ENCODE peak calls at places on chromosomes 5 and 9, in nine cellular contexts. Z, R, A, C, M, N, P, X and G are unnamed samples.

GRCh38 chr5:90421136-90421535 is 11.6 kb upstream of the CETN3 start:
- DNase-seq in Z (no peak), P (no peak), M (no peak), R (no peak), N (peak; percentile 26), A (no peak), C (no peak), X (no peak), G (no peak)

GRCh38 chr5:15904894-15905805 is 274.4 kb downstream of the MARCHF11 start:
- DNase-seq in M (no peak), C (no peak), X (no peak), R (no peak), Z (no peak), A (no peak), N (no peak), P (no peak), G (no peak)

GRCh38 chr5:78985407-78986223 is 505 bp upstream of the ARSB start:
- DNase-seq in M (no peak), A (peak; percentile 65), P (peak; percentile 15), R (peak; percentile 63), C (no peak), Z (no peak), N (peak; percentile 70), X (peak; percentile 28), G (peak; percentile 8)

GRCh38 chr9:78406933-78407332 is 110.0 kb downstream of the PSAT1 start:
- DNase-seq in X (no peak), P (no peak), A (no peak), Z (no peak), N (no peak), C (no peak), R (no peak), M (no peak), G (no peak)

GRCh38 chr5:31383734-31384133 is 148.2 kb downstream of the DROSHA start:
- DNase-seq in X (no peak), P (no peak), M (no peak), N (peak; percentile 38), R (no peak), C (no peak), A (no peak), Z (no peak), G (no peak)

GRCh38 chr9:114905160-114905940 is 25.0 kb downstream of the TNFSF8 start:
- DNase-seq in A (no peak), Z (no peak), M (no peak), X (no peak), N (no peak), R (no peak), C (no peak), P (peak; percentile 79), G (no peak)

GRCh38 chr9:112224401-112225289 is 49.5 kb upstream of the SUSD1 start:
- DNase-seq in R (no peak), C (no peak), N (peak; percentile 89), A (no peak), M (no peak), X (no peak), P (no peak), Z (no peak), G (no peak)

GRCh38 chr5:79842006-79842881 is 148.8 kb downstream of the MTX3 start:
- DNase-seq in M (no peak), R (no peak), P (no peak), N (no peak), A (no peak), C (no peak), X (no peak), Z (no peak), G (no peak)

GRCh38 chr9:76654575-76654974 is 109.7 kb upstream of the PCA3 start:
- DNase-seq in X (no peak), N (peak; percentile 97), R (no peak), M (no peak), C (no peak), Z (no peak), A (no peak), P (no peak), G (no peak)

GRCh38 chr5:8012131-8012977 is 143.4 kb downstream of the MTRR start:
- DNase-seq in Z (no peak), M (no peak), C (no peak), R (no peak), A (no peak), P (no peak), X (no peak), N (no peak), G (no peak)

GRCh38 chr5:95609711-95610110 is 10.2 kb upstream of the GPR150 start:
- DNase-seq in X (no peak), M (no peak), Z (no peak), N (no peak), A (no peak), C (no peak), R (no peak), P (no peak), G (no peak)

GRCh38 chr9:133967024-133967741 is 24.9 kb downstream of the VAV2 start:
- DNase-seq in X (no peak), Z (no peak), P (no peak), A (no peak), R (no peak), M (no peak), N (peak; percentile 83), C (no peak), G (no peak)

GRCh38 chr9:135840539-135840938 is 66.8 kb downstream of the CAMSAP1 start:
- DNase-seq in M (no peak), A (no peak), C (no peak), N (no peak), R (no peak), P (no peak), X (no peak), Z (no peak), G (no peak)

GRCh38 chr5:172454355-172455086 is at the start of gene SH3PXD2B:
- DNase-seq in C (no peak), P (peak; percentile 39), N (peak; percentile 70), M (peak; percentile 73), A (peak; percentile 46), X (peak; percentile 73), Z (peak; percentile 49), R (no peak), G (no peak)

GRCh38 chr5:33441241-33441844 is 578 bp downstream of the TARS1 start:
- DNase-seq in A (peak; percentile 43), Z (no peak), R (no peak), M (no peak), P (peak; percentile 72), C (peak; percentile 23), X (no peak), N (peak; percentile 48), G (no peak)

GRCh38 chr5:16616536-16617271 is at the start of gene RETREG1:
- DNase-seq in A (peak; percentile 83), R (peak; percentile 63), C (peak; percentile 15), Z (peak; percentile 67), M (peak; percentile 59), P (peak; percentile 72), X (peak; percentile 83), N (peak; percentile 29), G (peak; percentile 76)

GRCh38 chr5:76641514-76642120 is 18.4 kb upstream of the F2RL2 start:
- DNase-seq in C (peak; percentile 71), M (peak; percentile 39), P (peak; percentile 4), Z (peak; percentile 33), N (peak; percentile 77), R (peak; percentile 28), X (no peak), A (peak; percentile 68), G (peak; percentile 21)

GRCh38 chr5:106566031-106566430 is 1104.7 kb downstream of the EFNA5 start:
- DNase-seq in X (no peak), P (no peak), Z (no peak), C (no peak), R (no peak), M (no peak), A (no peak), N (no peak), G (no peak)

GRCh38 chr9:84583866-84584265 is 85.7 kb upstream of the NTRK2 start:
- DNase-seq in P (no peak), N (no peak), A (no peak), R (no peak), M (no peak), C (no peak), X (no peak), Z (no peak), G (no peak)

GRCh38 chr9:82101475-82101874 is 112.9 kb downstream of the SPATA31D1 start:
- DNase-seq in R (no peak), C (peak; percentile 6), Z (no peak), A (no peak), N (peak; percentile 47), X (no peak), M (no peak), P (peak; percentile 24), G (no peak)

GRCh38 chr9:72540348-72540873 is 19.0 kb downstream of the TMC1 start:
- DNase-seq in N (peak; percentile 67), M (no peak), R (no peak), Z (no peak), C (no peak), X (no peak), A (no peak), P (no peak), G (no peak)